ENCODE peak calls at places on chromosomes 16 and 17, in seven cellular contexts. E is left lung; W is esophagus muscularis mucosa; H is CD8-positive, alpha-beta T cell; V is left ventricle myocardium inferior; G is transverse colon; R is fibroblast of lung. L is an unnamed sample.
A peak's percentile ranks its signal among the peaks of the same experiment; 100 is the strongest.

GRCh38 chr16:88454315-88455057 is 1.4 kb downstream of the ZFPM1 start:
- DNase-seq in E (peak; percentile 49), W (no peak), H (peak; percentile 52), V (no peak), G (peak; percentile 64), R (no peak), L (no peak)

GRCh38 chr16:71834291-71834690 is 11.5 kb upstream of the ATXN1L start:
- DNase-seq in E (no peak), W (no peak), H (no peak), V (no peak), G (no peak), R (no peak), L (no peak)

GRCh38 chr16:51994597-51994996 is 552.3 kb downstream of the TOX3 start:
- DNase-seq in E (peak; percentile 75), W (no peak), H (no peak), V (no peak), G (peak; percentile 61), R (no peak), L (no peak)

GRCh38 chr16:82684246-82684645 is 57.5 kb downstream of the CDH13 start:
- DNase-seq in E (no peak), W (no peak), H (no peak), V (no peak), G (no peak), R (no peak), L (no peak)

GRCh38 chr16:85126731-85127662 is 14.7 kb upstream of the CIBAR2 start:
- DNase-seq in E (no peak), W (no peak), H (no peak), V (no peak), G (no peak), R (peak; percentile 68), L (no peak)

GRCh38 chr17:77571141-77571540 is 387.4 kb upstream of the TNRC6C start:
- DNase-seq in E (no peak), W (no peak), H (no peak), V (no peak), G (no peak), R (no peak), L (no peak)

GRCh38 chr16:1884155-1884760 is 12.3 kb upstream of the MEIOB start:
- DNase-seq in E (no peak), W (no peak), H (no peak), V (no peak), G (peak; percentile 63), R (no peak), L (no peak)

GRCh38 chr17:38544175-38544838 is 61.4 kb downstream of the SRCIN1 start:
- DNase-seq in E (no peak), W (no peak), H (no peak), V (no peak), G (no peak), R (no peak), L (no peak)

GRCh38 chr17:51807460-51807859 is 351.1 kb downstream of the CA10 start:
- DNase-seq in E (no peak), W (no peak), H (no peak), V (no peak), G (no peak), R (no peak), L (no peak)

GRCh38 chr16:81180578-81180977 is 57.9 kb upstream of the BCO1 start:
- DNase-seq in E (no peak), W (no peak), H (no peak), V (no peak), G (no peak), R (no peak), L (no peak)

GRCh38 chr16:29815032-29815721 is 775 bp upstream of the PAGR1 start:
- DNase-seq in E (no peak), W (no peak), H (no peak), V (peak; percentile 51), G (no peak), R (no peak), L (no peak)

GRCh38 chr17:83080641-83081560 is 1.5 kb downstream of the METRNL start:
- DNase-seq in E (no peak), W (no peak), H (peak; percentile 52), V (no peak), G (peak; percentile 52), R (peak; percentile 22), L (no peak)

GRCh38 chr16:13811834-13812233 is 108.1 kb upstream of the ERCC4 start:
- DNase-seq in E (no peak), W (no peak), H (no peak), V (no peak), G (no peak), R (no peak), L (no peak)

GRCh38 chr17:17694229-17695081 is 13.2 kb downstream of the RAI1 start:
- DNase-seq in E (peak; percentile 74), W (no peak), H (peak; percentile 76), V (peak; percentile 76), G (peak; percentile 76), R (peak; percentile 60), L (no peak)

GRCh38 chr17:17691468-17692263 is 10.4 kb downstream of the RAI1 start:
- DNase-seq in E (peak; percentile 52), W (no peak), H (no peak), V (no peak), G (no peak), R (no peak), L (no peak)

GRCh38 chr17:17693955-17694228 is 12.6 kb downstream of the RAI1 start:
- DNase-seq in E (no peak), W (no peak), H (no peak), V (no peak), G (no peak), R (no peak), L (no peak)

GRCh38 chr17:17693253-17693954 is 12.1 kb downstream of the RAI1 start:
- DNase-seq in E (peak; percentile 78), W (no peak), H (no peak), V (peak; percentile 70), G (peak; percentile 31), R (no peak), L (no peak)

DNA sequence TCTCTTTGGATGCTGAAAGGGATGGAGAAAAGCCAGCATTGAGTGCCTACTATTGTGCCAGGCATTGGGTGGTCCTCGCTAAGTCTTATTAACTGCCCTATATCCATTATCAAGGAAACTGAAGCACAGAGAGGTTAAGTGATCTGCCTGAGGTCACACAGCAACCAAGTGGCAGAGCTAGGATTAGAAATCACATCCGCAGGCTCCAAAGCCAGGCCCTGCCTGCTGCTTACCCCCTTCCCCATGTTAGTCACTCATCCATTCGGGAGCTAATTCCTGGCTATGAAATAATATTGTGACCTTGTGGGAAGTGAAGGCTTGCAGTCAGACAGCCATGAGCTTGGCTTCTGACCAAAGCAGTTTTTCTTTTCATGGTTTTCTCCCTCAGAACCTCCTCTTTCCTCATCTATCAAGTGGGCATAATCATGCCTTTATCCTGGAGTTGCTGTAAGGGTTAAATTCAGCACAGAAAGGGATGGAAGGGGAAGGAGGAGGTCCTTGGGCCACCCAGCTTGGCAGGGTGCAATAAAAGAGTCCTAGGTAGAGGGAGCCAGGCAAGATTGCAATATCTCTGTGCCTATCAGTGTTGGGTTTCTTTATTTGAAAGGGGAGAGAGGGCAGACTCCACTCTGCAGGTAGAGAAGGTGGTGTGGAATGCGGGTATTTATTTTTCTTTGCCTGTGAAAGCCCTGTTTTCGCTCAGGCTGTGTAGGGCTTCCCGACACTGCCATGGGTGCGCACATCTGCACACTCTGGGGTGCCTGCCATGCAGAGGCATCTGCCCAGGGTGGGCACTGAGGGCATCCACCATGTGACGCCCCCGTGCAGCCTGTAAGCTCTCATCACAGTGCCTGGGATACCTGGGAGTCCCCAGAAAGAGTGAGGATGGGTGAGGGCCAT is 11.3 kb downstream of the RAI1 start:
- DNase-seq in E (no peak), W (no peak), H (no peak), V (no peak), G (no peak), R (no peak), L (no peak)
- TF ChIP-seq CTCF in E (no peak), W (no peak), H (no peak), V (no peak), G (no peak), R (no peak), L (no peak)

GRCh38 chr16:66093217-66093616 is 273.3 kb upstream of the CDH5 start:
- DNase-seq in E (no peak), W (peak; percentile 66), H (no peak), V (no peak), G (no peak), R (peak; percentile 28), L (no peak)

GRCh38 chr16:66095676-66096075 is 270.8 kb upstream of the CDH5 start:
- DNase-seq in E (no peak), W (peak; percentile 72), H (no peak), V (no peak), G (no peak), R (no peak), L (no peak)

GRCh38 chr16:66087308-66087707 is 279.2 kb upstream of the CDH5 start:
- DNase-seq in E (no peak), W (peak; percentile 57), H (no peak), V (no peak), G (no peak), R (no peak), L (no peak)

GRCh38 chr16:66085651-66086050 is 280.8 kb upstream of the CDH5 start:
- DNase-seq in E (no peak), W (peak; percentile 55), H (no peak), V (no peak), G (no peak), R (no peak), L (no peak)

DNA sequence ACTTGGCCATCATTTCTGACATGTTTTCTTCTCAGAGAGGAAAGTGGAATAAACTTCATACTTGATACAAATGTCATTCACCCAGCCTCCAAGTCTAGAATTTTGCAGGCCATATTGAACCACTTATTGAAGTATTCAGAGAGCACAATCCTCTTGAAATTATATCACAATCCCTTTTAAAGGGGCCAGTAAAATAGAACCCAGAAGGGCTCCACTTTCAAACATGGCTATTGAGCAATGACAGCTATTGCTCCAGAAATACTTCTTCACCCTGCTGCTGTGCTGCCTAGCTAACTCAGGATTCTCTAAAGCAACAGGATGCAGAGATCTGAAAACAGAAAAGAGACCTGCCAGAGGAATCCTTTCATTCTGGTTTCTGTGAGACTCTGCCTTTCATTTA is 275.0 kb upstream of the CDH5 start:
- DNase-seq in E (no peak), W (peak; percentile 21), H (no peak), V (no peak), G (no peak), R (peak; percentile 58), L (no peak)
- H3K4me3 ChIP-seq in E (no peak overlapping the region), W (no peak overlapping the region), H (no peak overlapping the region), V (no peak overlapping the region), G (no peak overlapping the region), R (no peak overlapping the region), L (no peak overlapping the region)

DNA sequence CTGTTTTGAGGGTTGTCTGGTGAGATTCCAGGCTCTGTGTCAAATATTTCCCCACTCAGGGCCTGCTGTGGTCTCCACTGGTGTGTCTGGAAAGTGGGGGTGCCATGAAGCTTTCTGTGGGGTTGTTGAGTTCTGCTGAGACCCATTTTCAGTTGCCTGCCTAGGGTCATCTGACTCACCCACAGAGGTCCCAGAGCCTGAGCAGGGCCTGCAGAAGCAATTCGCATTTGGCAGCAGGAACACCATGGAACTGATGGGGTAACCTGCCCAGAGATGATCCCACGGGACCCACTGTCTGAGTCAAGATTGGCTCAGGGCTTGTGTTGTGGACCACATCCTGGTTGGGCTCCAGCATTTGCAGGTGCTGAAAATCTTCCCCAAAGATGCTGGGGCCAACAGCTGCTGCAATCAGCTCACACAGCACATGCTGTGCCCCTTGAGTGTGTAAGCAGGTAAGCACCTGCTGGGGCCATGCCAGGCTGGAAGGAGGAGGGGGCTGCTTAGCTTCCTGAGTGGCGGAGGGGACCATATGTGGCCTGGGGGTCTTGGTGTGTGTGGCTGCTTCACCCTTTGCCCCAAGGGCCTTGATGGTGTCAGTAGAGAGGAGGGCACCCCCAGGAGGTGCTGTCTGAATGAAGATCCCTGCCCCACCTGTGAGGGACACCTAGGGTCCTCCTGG is 1726.1 kb downstream of the TP53TG3F start:
- DNase-seq in E (no peak), W (peak; percentile 90), H (no peak), V (no peak), G (no peak), R (no peak), L (no peak)
- H3K9me3 ChIP-seq in E (peaks cover 44% of the 10 kb centered on the region), W (no peaks in the 10 kb centered on the region), H (no peaks in the 10 kb centered on the region), V (no peaks in the 10 kb centered on the region), G (no peaks in the 10 kb centered on the region), R (no peaks in the 10 kb centered on the region), L (no peaks in the 10 kb centered on the region)

GRCh38 chr17:76540381-76541300 is 797 bp downstream of the PRCD start:
- DNase-seq in E (peak; percentile 95), W (peak; percentile 97), H (no peak), V (peak; percentile 93), G (peak; percentile 91), R (peak; percentile 95), L (no peak)
- TF ChIP-seq CTCF in E (peak; percentile 20), W (peak; percentile 20), H (no peak), V (peak; percentile 49), G (no peak), R (peak; percentile 28), L (peak; percentile 39)

L was measured in esophagus squamous epithelium.